ENCODE peak calls at places on chromosomes 11 and 22, in four cellular contexts. One of them, this sample, is unnamed.

GRCh38 chr22:32996702-32997101 is 61.5 kb downstream of the SYN3 start:
- DNase-seq in HCT116: no peak
- DNase-seq in HFFc6: peak
- DNase-seq in CD8-positive, alpha-beta T cell: no peak
- DNase-seq in this sample: no peak

GRCh38 chr11:105181521-105181920 is 42.0 kb upstream of the CARD18 start:
- DNase-seq in HCT116: no peak
- DNase-seq in HFFc6: no peak
- DNase-seq in CD8-positive, alpha-beta T cell: no peak
- DNase-seq in this sample: no peak

GRCh38 chr11:129239207-129239606 is 47.1 kb upstream of the ARHGAP32 start:
- DNase-seq in HCT116: no peak
- DNase-seq in HFFc6: no peak
- DNase-seq in CD8-positive, alpha-beta T cell: no peak
- DNase-seq in this sample: no peak

GRCh38 chr11:88631497-88631896 is 294.0 kb upstream of the CTSC start:
- DNase-seq in HCT116: peak
- DNase-seq in HFFc6: no peak
- DNase-seq in CD8-positive, alpha-beta T cell: no peak
- DNase-seq in this sample: no peak

GRCh38 chr11:86755196-86755595 is 45.1 kb upstream of the PRSS23 start:
- DNase-seq in HCT116: no peak
- DNase-seq in HFFc6: no peak
- DNase-seq in CD8-positive, alpha-beta T cell: no peak
- DNase-seq in this sample: no peak

GRCh38 chr11:97567801-97568200 is 1178.0 kb downstream of the JRKL start:
- DNase-seq in HCT116: no peak
- DNase-seq in HFFc6: no peak
- DNase-seq in CD8-positive, alpha-beta T cell: no peak
- DNase-seq in this sample: no peak

GRCh38 chr22:45441158-45441557 is 27.7 kb downstream of the RIBC2 start:
- DNase-seq in HCT116: peak
- DNase-seq in HFFc6: peak
- DNase-seq in CD8-positive, alpha-beta T cell: no peak
- DNase-seq in this sample: no peak

GRCh38 chr11:73308003-73308962 is at the start of gene ARHGEF17:
- DNase-seq in HCT116: peak
- DNase-seq in HFFc6: peak
- DNase-seq in CD8-positive, alpha-beta T cell: no peak
- DNase-seq in this sample: peak

GRCh38 chr11:16609769-16610168 is 128.7 kb upstream of the C11orf58 start:
- DNase-seq in HCT116: no peak
- DNase-seq in HFFc6: no peak
- DNase-seq in CD8-positive, alpha-beta T cell: no peak
- DNase-seq in this sample: no peak

GRCh38 chr11:76690736-76691135 is 20.2 kb upstream of the LRRC32 start:
- DNase-seq in HCT116: no peak
- DNase-seq in HFFc6: no peak
- DNase-seq in CD8-positive, alpha-beta T cell: no peak
- DNase-seq in this sample: no peak

GRCh38 chr22:35070451-35071093 is 4.6 kb downstream of the ISX start:
- DNase-seq in HCT116: no peak
- DNase-seq in HFFc6: no peak
- DNase-seq in CD8-positive, alpha-beta T cell: no peak
- DNase-seq in this sample: no peak

GRCh38 chr11:129102756-129103155 is 89.4 kb downstream of the ARHGAP32 start:
- DNase-seq in HCT116: no peak
- DNase-seq in HFFc6: no peak
- DNase-seq in CD8-positive, alpha-beta T cell: no peak
- DNase-seq in this sample: no peak

DNA sequence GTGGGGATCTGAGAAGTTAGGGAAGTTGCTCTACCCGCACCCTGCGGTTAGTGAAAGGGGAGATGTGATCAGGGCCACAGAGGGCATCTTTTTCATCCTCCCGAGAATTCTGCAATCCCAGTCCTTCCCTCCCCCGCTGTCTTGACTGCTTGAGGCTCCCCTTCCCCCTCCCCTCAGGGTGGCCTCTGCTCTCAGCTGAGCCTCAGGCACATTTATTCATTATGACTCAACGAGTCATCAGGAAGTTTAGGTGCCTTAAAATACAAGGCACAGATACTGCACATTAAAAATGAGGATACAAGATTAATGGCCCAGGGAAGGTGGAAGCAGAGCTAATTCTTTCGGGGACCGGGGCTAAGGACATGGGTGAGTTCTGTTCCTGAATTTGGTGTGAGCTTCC is 104.0 kb downstream of the CACNA1I start:
- DNase-seq in HCT116: no peak
- DNase-seq in HFFc6: no peak
- DNase-seq in CD8-positive, alpha-beta T cell: no peak
- DNase-seq in this sample: no peak
- TF ChIP-seq CTCF in HCT116: no peak
- TF ChIP-seq CTCF in HFFc6: no peak
- TF ChIP-seq CTCF in CD8-positive, alpha-beta T cell: no peak
- TF ChIP-seq CTCF in this sample: no peak

DNA sequence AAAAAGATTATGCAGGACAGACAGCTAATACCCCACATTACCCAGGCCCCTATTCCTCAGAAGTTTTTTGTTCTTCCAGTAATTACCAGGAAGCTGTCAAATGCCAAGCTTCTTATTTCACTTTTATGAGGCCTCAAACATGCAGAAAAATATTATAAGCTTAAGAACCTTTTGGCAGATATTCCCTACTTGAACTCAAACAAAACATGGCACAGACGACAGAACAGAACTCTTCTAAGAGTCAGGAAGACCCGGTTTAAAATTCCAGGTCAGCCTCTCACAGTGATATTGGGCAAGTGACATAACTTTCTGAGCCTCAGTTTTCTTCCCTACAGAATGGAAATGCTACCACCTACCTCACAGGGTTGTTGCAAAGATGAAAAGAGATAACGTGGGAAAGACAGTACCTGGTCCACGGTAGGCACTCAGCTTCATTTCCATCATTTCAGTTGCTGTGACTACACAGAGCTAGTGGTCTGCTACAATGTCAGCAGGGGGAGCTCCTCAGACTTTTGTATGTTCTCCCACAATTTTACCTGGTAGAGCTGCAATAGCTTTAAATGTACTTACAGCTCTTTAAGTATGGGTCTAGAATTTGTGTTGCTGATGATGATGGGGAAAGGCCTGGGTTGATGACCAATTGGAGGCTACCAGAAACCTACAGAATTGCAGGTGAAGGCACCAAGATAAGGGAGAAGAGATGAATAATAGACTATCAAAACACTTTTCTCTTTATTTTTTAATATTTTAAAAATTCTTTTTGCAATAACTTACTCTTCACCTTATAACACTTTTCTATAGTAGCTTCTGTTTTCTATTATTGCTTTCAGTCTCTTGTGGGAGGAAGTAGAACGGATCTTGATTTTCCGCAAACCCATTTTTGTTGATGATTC is 98.3 kb upstream of the CHRM4 start:
- DNase-seq in HCT116: peak
- DNase-seq in HFFc6: peak
- DNase-seq in CD8-positive, alpha-beta T cell: peak
- DNase-seq in this sample: no peak
- TF ChIP-seq CTCF in HCT116: peak
- TF ChIP-seq CTCF in HFFc6: peak
- TF ChIP-seq CTCF in CD8-positive, alpha-beta T cell: peak
- TF ChIP-seq CTCF in this sample: no peak

DNA sequence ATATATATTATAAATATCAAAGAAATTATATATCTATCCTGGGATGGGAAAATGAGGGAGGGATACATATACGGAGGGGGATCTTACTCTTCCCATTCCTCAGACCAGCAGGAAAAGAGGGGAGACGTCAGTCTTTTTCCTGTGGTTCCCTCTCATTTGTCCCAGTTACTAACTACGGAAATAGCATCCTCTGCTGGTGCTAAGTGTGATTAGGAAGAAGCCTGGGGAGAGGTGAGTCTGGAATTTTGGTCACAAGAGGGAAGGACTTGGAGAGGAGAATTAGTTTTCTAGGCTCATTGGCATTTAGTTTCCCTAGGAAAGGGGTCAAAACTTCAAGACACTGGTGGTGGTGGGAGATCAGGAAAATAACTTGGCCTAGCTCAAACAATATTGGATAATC is 11.6 kb downstream of the MED19 start:
- DNase-seq in HCT116: no peak
- DNase-seq in HFFc6: no peak
- DNase-seq in CD8-positive, alpha-beta T cell: no peak
- DNase-seq in this sample: no peak
- TF ChIP-seq CTCF in HCT116: peak
- TF ChIP-seq CTCF in HFFc6: peak
- TF ChIP-seq CTCF in CD8-positive, alpha-beta T cell: no peak
- TF ChIP-seq CTCF in this sample: no peak

GRCh38 chr11:92399702-92400101 is 175.1 kb downstream of the FAT3 start:
- DNase-seq in HCT116: no peak
- DNase-seq in HFFc6: no peak
- DNase-seq in CD8-positive, alpha-beta T cell: no peak
- DNase-seq in this sample: no peak
- TF ChIP-seq CTCF in HCT116: no peak
- TF ChIP-seq CTCF in HFFc6: peak
- TF ChIP-seq CTCF in CD8-positive, alpha-beta T cell: no peak
- TF ChIP-seq CTCF in this sample: no peak

DNA sequence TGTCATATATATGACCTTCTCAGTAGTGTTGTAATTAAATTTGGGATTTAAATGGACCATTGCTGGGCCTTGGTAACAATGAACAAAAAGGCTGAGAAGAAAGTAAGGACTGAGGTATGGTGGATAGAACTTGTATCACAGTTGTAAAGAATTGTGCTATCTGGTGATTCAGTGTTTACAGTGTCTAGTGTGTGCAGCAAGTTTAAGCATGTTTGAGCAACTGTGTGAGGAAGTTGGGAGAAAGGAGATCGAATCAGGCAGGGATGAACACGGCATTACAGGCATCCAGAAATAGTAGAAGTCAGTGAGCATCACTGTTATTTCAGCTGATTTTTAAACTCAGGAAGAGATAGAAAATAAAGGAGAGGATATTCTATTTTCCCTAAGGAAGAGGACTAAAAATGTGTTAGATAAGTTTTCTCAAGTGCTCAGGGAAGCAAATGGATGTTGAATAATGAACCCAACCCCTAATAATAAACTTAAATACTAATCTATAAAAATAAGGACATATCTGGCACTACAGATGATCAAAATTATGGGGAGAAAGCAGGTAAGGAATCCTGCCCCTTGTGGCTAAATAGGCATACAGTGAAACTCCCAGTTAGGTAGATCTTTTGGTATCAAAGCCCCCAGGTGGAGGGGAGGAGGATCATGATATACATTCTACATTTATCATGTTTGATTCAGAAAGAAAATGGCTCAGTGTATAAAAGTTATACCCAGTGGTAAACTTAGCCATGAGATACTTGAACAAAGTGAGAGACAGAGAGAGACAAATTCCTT is 361.0 kb upstream of the ANO3 start:
- DNase-seq in HCT116: no peak
- DNase-seq in HFFc6: no peak
- DNase-seq in CD8-positive, alpha-beta T cell: no peak
- DNase-seq in this sample: no peak
- TF ChIP-seq CTCF in HCT116: no peak
- TF ChIP-seq CTCF in HFFc6: peak
- TF ChIP-seq CTCF in CD8-positive, alpha-beta T cell: no peak
- TF ChIP-seq CTCF in this sample: no peak

DNA sequence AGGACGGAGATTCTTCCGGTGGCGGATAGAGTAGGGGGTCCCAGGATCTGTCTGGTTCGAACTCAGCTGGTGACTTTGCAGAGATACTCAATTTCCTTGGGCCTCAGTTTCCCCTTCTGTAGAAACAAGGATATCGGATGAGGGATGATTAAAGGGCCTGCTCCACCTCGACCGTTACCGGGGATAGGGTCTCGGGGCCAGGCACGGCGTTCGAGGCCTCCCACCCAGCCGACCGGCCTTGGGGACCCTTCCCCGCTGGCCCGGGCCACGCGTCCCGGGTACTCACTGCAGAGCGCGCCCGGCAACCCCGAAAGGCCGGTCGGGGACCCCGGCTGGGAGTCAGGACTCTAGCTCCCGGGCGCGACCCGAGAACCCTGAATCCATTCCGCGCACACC is 321 bp downstream of the RHBDD3 start:
- DNase-seq in HCT116: no peak
- DNase-seq in HFFc6: no peak
- DNase-seq in CD8-positive, alpha-beta T cell: no peak
- DNase-seq in this sample: no peak
- TF ChIP-seq CTCF in HCT116: no peak
- TF ChIP-seq CTCF in HFFc6: no peak
- TF ChIP-seq CTCF in CD8-positive, alpha-beta T cell: no peak
- TF ChIP-seq CTCF in this sample: no peak

GRCh38 chr22:47297261-47298016 is 535.0 kb downstream of the TBC1D22A start:
- DNase-seq in HCT116: no peak
- DNase-seq in HFFc6: no peak
- DNase-seq in CD8-positive, alpha-beta T cell: peak
- DNase-seq in this sample: no peak
- TF ChIP-seq CTCF in HCT116: no peak
- TF ChIP-seq CTCF in HFFc6: no peak
- TF ChIP-seq CTCF in CD8-positive, alpha-beta T cell: no peak
- TF ChIP-seq CTCF in this sample: no peak